ENCODE peak calls at places on chromosomes 7 and 10, in seven cellular contexts. D is putamen; A is stimulated activated CD4-positive, alpha-beta T cell treated with anti-CD3 and anti-CD28 coated beads, Interleukin-1b, Interleukin-23, amount 100 ng/mL, for 24 hours; G is non-pigmented ciliary epithelial cell; B is AG04449; T is GM04504; X is omental fat pad. V is an unnamed sample.

GRCh38 chr7:73613954-73614735 is 10.2 kb downstream of the MLXIPL start:
- DNase-seq in D (no peak), A (no peak), G (no peak), B (no peak), T (no peak), X (no peak), V (no peak)

GRCh38 chr7:99039384-99039891 is 104.5 kb downstream of the SMURF1 start:
- DNase-seq in D (no peak), A (no peak), G (no peak), B (no peak), T (no peak), X (no peak), V (no peak)

GRCh38 chr7:132115028-132115427 is 461.2 kb downstream of the PLXNA4 start:
- DNase-seq in D (no peak), A (no peak), G (no peak), B (no peak), T (no peak), X (no peak), V (no peak)

GRCh38 chr10:67772894-67773511 is 65.0 kb downstream of the DNAJC12 start:
- DNase-seq in D (no peak), A (no peak), G (no peak), B (no peak), T (no peak), X (no peak), V (peak; percentile 78)

GRCh38 chr10:30141366-30141886 is 82.0 kb upstream of the JCAD start:
- DNase-seq in D (no peak), A (no peak), G (no peak), B (no peak), T (no peak), X (no peak), V (no peak)

GRCh38 chr10:47449102-47449978 is 34.6 kb downstream of the ANXA8 start:
- DNase-seq in D (peak; percentile 28), A (no peak), G (no peak), B (no peak), T (no peak), X (no peak), V (peak; percentile 36)

GRCh38 chr10:127298396-127298795 is 102.0 kb upstream of the INSYN2A start:
- DNase-seq in D (no peak), A (no peak), G (no peak), B (peak; percentile 26), T (peak; percentile 65), X (no peak), V (no peak)

GRCh38 chr7:4849390-4849789 is 12.4 kb downstream of the PAPOLB start:
- DNase-seq in D (no peak), A (no peak), G (no peak), B (no peak), T (peak; percentile 10), X (no peak), V (peak; percentile 78)

GRCh38 chr10:6786579-6787031 is 206.5 kb upstream of the PRKCQ start:
- DNase-seq in D (peak; percentile 56), A (no peak), G (peak; percentile 20), B (no peak), T (no peak), X (no peak), V (peak; percentile 83)

GRCh38 chr7:110591341-110591740 is 499.6 kb upstream of the LRRN3 start:
- DNase-seq in D (no peak), A (no peak), G (peak; percentile 8), B (no peak), T (no peak), X (no peak), V (no peak)

GRCh38 chr10:119269737-119270136 is 62.4 kb downstream of the GRK5 start:
- DNase-seq in D (no peak), A (no peak), G (no peak), B (no peak), T (no peak), X (no peak), V (no peak)

GRCh38 chr10:30784896-30785605 is 155.5 kb upstream of the LYZL2 start:
- DNase-seq in D (peak; percentile 93), A (no peak), G (no peak), B (no peak), T (peak; percentile 38), X (peak; percentile 28), V (peak; percentile 87)

GRCh38 chr10:79295593-79295992 is 51.7 kb upstream of the PPIF start:
- DNase-seq in D (no peak), A (no peak), G (no peak), B (no peak), T (no peak), X (no peak), V (peak; percentile 69)

GRCh38 chr7:28739826-28740225 is 218.3 kb downstream of the TRIL start:
- DNase-seq in D (no peak), A (no peak), G (no peak), B (no peak), T (no peak), X (no peak), V (peak; percentile 81)

GRCh38 chr10:71587941-71588573 is 131.5 kb downstream of the C10orf105 start:
- DNase-seq in D (no peak), A (no peak), G (peak; percentile 69), B (no peak), T (no peak), X (no peak), V (no peak)

GRCh38 chr10:49394933-49395740 is 752 bp downstream of the DRGX start:
- DNase-seq in D (no peak), A (no peak), G (no peak), B (no peak), T (no peak), X (no peak), V (no peak)

GRCh38 chr7:107234436-107234835 is 65.6 kb downstream of the HBP1 start:
- DNase-seq in D (peak; percentile 47), A (no peak), G (no peak), B (no peak), T (no peak), X (no peak), V (peak; percentile 35)

GRCh38 chr10:104351067-104351681 is 2.5 kb upstream of the CFAP58 start:
- DNase-seq in D (no peak), A (no peak), G (no peak), B (no peak), T (no peak), X (no peak), V (peak; percentile 67)